ENCODE peak calls at places on chromosomes 7 and 10, in five cellular contexts. L is lower lobe of right lung, T is GM23338, M is heart left ventricle, B is A673. K is an unnamed sample.

GRCh38 chr7:45715471-45716352 is 141.5 kb downstream of the ADCY1 start:
- DNase-seq in L (no peak), T (no peak), M (peak; percentile 5), B (no peak), K (peak; percentile 51)

GRCh38 chr7:1015631-1016121 is 28.7 kb upstream of the GPR146 start:
- DNase-seq in L (no peak), T (no peak), M (no peak), B (no peak), K (no peak)

GRCh38 chr10:132019366-132019765 is 37.6 kb upstream of the BNIP3 start:
- DNase-seq in L (no peak), T (no peak), M (no peak), B (no peak), K (peak; percentile 54)

GRCh38 chr10:11162828-11163599 is 145.3 kb downstream of the CELF2 start:
- DNase-seq in L (peak; percentile 82), T (no peak), M (peak; percentile 44), B (no peak), K (peak; percentile 80)

GRCh38 chr10:51074238-51075028 is at the start of gene PRKG1:
- DNase-seq in L (peak; percentile 79), T (peak; percentile 86), M (peak; percentile 68), B (peak; percentile 55), K (peak; percentile 89)

GRCh38 chr7:128948312-128948973 is 10.7 kb downstream of the IRF5 start:
- DNase-seq in L (no peak), T (no peak), M (no peak), B (no peak), K (peak; percentile 66)

GRCh38 chr10:89114846-89115625 is 92.1 kb downstream of the CH25H start:
- DNase-seq in L (no peak), T (no peak), M (no peak), B (no peak), K (no peak)

GRCh38 chr7:98745722-98746318 is 124.0 kb downstream of the TMEM130 start:
- DNase-seq in L (peak; percentile 79), T (peak; percentile 91), M (peak; percentile 36), B (peak; percentile 75), K (peak; percentile 90)

GRCh38 chr10:2464476-2464875 is 602.9 kb upstream of the PFKP start:
- DNase-seq in L (no peak), T (no peak), M (no peak), B (no peak), K (no peak)

GRCh38 chr10:129662386-129662785 is 195.3 kb downstream of the MGMT start:
- DNase-seq in L (no peak), T (peak; percentile 48), M (no peak), B (peak; percentile 4), K (no peak)

GRCh38 chr7:3174515-3175318 is 126.3 kb upstream of the SDK1 start:
- DNase-seq in L (peak; percentile 14), T (no peak), M (no peak), B (no peak), K (no peak)

GRCh38 chr7:12851841-12852240 is 164.4 kb downstream of the ARL4A start:
- DNase-seq in L (no peak), T (no peak), M (no peak), B (no peak), K (no peak)

GRCh38 chr10:22723343-22723779 is 9.0 kb upstream of the PIP4K2A start:
- DNase-seq in L (no peak), T (no peak), M (no peak), B (no peak), K (no peak)

GRCh38 chr7:137996871-137997270 is 5.0 kb downstream of the CREB3L2 start:
- DNase-seq in L (no peak), T (no peak), M (no peak), B (no peak), K (no peak)

GRCh38 chr7:137996386-137996851 is 5.5 kb downstream of the CREB3L2 start:
- DNase-seq in L (no peak), T (no peak), M (peak; percentile 79), B (no peak), K (no peak)

GRCh38 chr7:137999496-138000080 is 2.3 kb downstream of the CREB3L2 start:
- DNase-seq in L (no peak), T (no peak), M (no peak), B (no peak), K (no peak)

GRCh38 chr7:138000081-138000701 is 1.7 kb downstream of the CREB3L2 start:
- DNase-seq in L (no peak), T (peak; percentile 77), M (peak; percentile 76), B (peak; percentile 24), K (no peak)

GRCh38 chr7:137998250-137998649 is 3.6 kb downstream of the CREB3L2 start:
- DNase-seq in L (no peak), T (no peak), M (no peak), B (no peak), K (no peak)
- H3K4me1 ChIP-seq in L (peaks cover 53% of the 10 kb centered on the region), T (peaks cover 28% of the 10 kb centered on the region), M (peaks cover 39% of the 10 kb centered on the region), B (peaks cover 17% of the 10 kb centered on the region), K (peaks cover 44% of the 10 kb centered on the region)

GRCh38 chr10:43420369-43421200 is 11.6 kb upstream of the HNRNPF start:
- DNase-seq in L (peak; percentile 92), T (peak; percentile 85), M (peak; percentile 91), B (peak; percentile 93), K (peak; percentile 95)
- TF ChIP-seq CTCF in L (peak; percentile 19), T (peak; percentile 26), M (no peak), B (peak; percentile 27), K (peak; percentile 25)

GRCh38 chr10:112958275-112958995 is 8.4 kb downstream of the TCF7L2 start:
- DNase-seq in L (no peak), T (peak; percentile 63), M (no peak), B (peak; percentile 94), K (no peak)

GRCh38 chr10:112955736-112956421 is 5.8 kb downstream of the TCF7L2 start:
- DNase-seq in L (no peak), T (no peak), M (no peak), B (no peak), K (no peak)

GRCh38 chr10:112956631-112957350 is 6.7 kb downstream of the TCF7L2 start:
- DNase-seq in L (no peak), T (peak; percentile 61), M (no peak), B (no peak), K (no peak)

GRCh38 chr10:112959207-112959838 is 9.3 kb downstream of the TCF7L2 start:
- DNase-seq in L (no peak), T (no peak), M (no peak), B (peak; percentile 77), K (no peak)

GRCh38 chr10:112957589-112958202 is 7.6 kb downstream of the TCF7L2 start:
- DNase-seq in L (no peak), T (no peak), M (no peak), B (no peak), K (no peak)
- H3K27ac ChIP-seq in L (no peak overlapping the region), T (peak overlapping the region; percentile 98), M (no peak overlapping the region), B (peak overlapping the region; percentile 58), K (no peak overlapping the region)

GRCh38 chr10:5943536-5943935 is 33.8 kb downstream of the IL15RA start:
- DNase-seq in L (peak; percentile 51), T (peak; percentile 45), M (peak; percentile 62), B (no peak), K (peak; percentile 73)

GRCh38 chr10:5945203-5945534 is 32.2 kb downstream of the IL15RA start:
- DNase-seq in L (peak; percentile 38), T (no peak), M (peak; percentile 33), B (no peak), K (no peak)

GRCh38 chr10:5945561-5946418 is 31.6 kb downstream of the IL15RA start:
- DNase-seq in L (peak; percentile 70), T (peak; percentile 45), M (peak; percentile 77), B (no peak), K (peak; percentile 72)

GRCh38 chr10:5942471-5942870 is 34.9 kb downstream of the IL15RA start:
- DNase-seq in L (peak; percentile 70), T (no peak), M (peak; percentile 77), B (no peak), K (no peak)

GRCh38 chr10:5944389-5945202 is 32.7 kb downstream of the IL15RA start:
- DNase-seq in L (peak; percentile 48), T (no peak), M (peak; percentile 90), B (no peak), K (no peak)
- H3K4me1 ChIP-seq in L (peaks cover 74% of the 10 kb centered on the region), T (peaks cover 22% of the 10 kb centered on the region), M (peaks cover 27% of the 10 kb centered on the region), B (no peaks in the 10 kb centered on the region), K (peaks cover 66% of the 10 kb centered on the region)

GRCh38 chr7:93632371-93632770 is 57.8 kb upstream of the CALCR start:
- DNase-seq in L (no peak), T (no peak), M (no peak), B (no peak), K (no peak)
- TF ChIP-seq CTCF in L (no peak), T (no peak), M (no peak), B (no peak), K (no peak)